ENCODE peak calls at places on chromosomes 11 and 22, in eight cellular contexts. J, Q, Z, Y, E, T, D and G are unnamed samples.

GRCh38 chr22:39514373-39514973 is 5.9 kb upstream of the ATF4 start:
- DNase-seq in Q (no peak), Y (peak), J (peak), D (no peak), E (no peak), Z (peak), T (peak), G (peak)

GRCh38 chr11:113531575-113532451 is 56.6 kb upstream of the DRD2 start:
- DNase-seq in T (no peak), E (no peak), D (no peak), Q (no peak), Z (no peak), J (no peak), Y (no peak), G (no peak)

GRCh38 chr22:29018293-29019189 is 43.1 kb downstream of the C22orf31 start:
- DNase-seq in Q (no peak), J (no peak), E (no peak), D (no peak), Z (no peak), Y (no peak), T (no peak), G (peak)

GRCh38 chr11:67605231-67606011 is 1.3 kb upstream of the NDUFV1 start:
- DNase-seq in D (no peak), Z (no peak), E (no peak), Q (no peak), J (no peak), T (no peak), Y (no peak), G (no peak)

GRCh38 chr11:124415356-124415923 is 9.2 kb downstream of the OR8B4 start:
- DNase-seq in Q (no peak), Z (no peak), T (no peak), E (no peak), D (no peak), J (peak), Y (peak), G (peak)

GRCh38 chr11:125591659-125592304 is 870 bp upstream of the STT3A start:
- DNase-seq in E (peak), Q (no peak), J (peak), D (peak), Z (peak), T (peak), Y (no peak), G (peak)

GRCh38 chr11:72039108-72039850 is 40.6 kb downstream of the IL18BP start:
- DNase-seq in E (no peak), T (no peak), Y (no peak), J (no peak), Z (peak), D (no peak), Q (no peak), G (no peak)

GRCh38 chr11:76831911-76832310 is 28.8 kb upstream of the ACER3 start:
- DNase-seq in E (no peak), Z (no peak), J (no peak), D (no peak), Y (no peak), T (no peak), Q (no peak), G (no peak)

GRCh38 chr22:41140365-41140957 is 48.1 kb downstream of the EP300 start:
- DNase-seq in E (no peak), Q (no peak), D (no peak), J (no peak), T (no peak), Y (no peak), Z (no peak), G (no peak)

GRCh38 chr22:35995772-35996171 is 32.9 kb downstream of the RBFOX2 start:
- DNase-seq in E (no peak), T (no peak), Y (no peak), Z (no peak), Q (peak), D (no peak), J (no peak), G (no peak)

GRCh38 chr11:69674267-69674885 is 777 bp downstream of the LTO1 start:
- DNase-seq in Q (no peak), T (no peak), Z (no peak), D (no peak), Y (no peak), J (no peak), E (no peak), G (peak)

GRCh38 chr11:34255101-34255500 is 102.7 kb downstream of the ABTB2 start:
- DNase-seq in T (no peak), D (no peak), Y (no peak), Z (no peak), Q (no peak), J (no peak), E (no peak), G (no peak)

GRCh38 chr11:35526370-35526792 is 965 bp upstream of the PAMR1 start:
- DNase-seq in E (no peak), J (no peak), D (no peak), Z (no peak), T (no peak), Y (no peak), Q (no peak), G (peak)

GRCh38 chr11:72006309-72007088 is 7.8 kb downstream of the IL18BP start:
- DNase-seq in E (no peak), J (no peak), Y (no peak), D (no peak), Q (no peak), T (no peak), Z (no peak), G (no peak)

GRCh38 chr11:73163638-73164174 is 21.6 kb upstream of the FCHSD2 start:
- DNase-seq in D (no peak), Y (no peak), Z (no peak), E (no peak), T (no peak), J (no peak), Q (no peak), G (no peak)

GRCh38 chr11:75668508-75669297 is at the start of gene MAP6:
- DNase-seq in J (peak), Q (no peak), D (no peak), Y (peak), T (peak), Z (peak), E (no peak), G (no peak)

GRCh38 chr11:96200243-96200642 is 142.8 kb downstream of the MAML2 start:
- DNase-seq in E (no peak), Y (no peak), Q (peak), J (no peak), T (no peak), D (no peak), Z (no peak), G (no peak)

GRCh38 chr22:40182231-40182835 is 4.6 kb downstream of the TNRC6B start:
- DNase-seq in E (no peak), Z (no peak), D (no peak), Q (no peak), T (no peak), Y (no peak), J (no peak), G (no peak)

GRCh38 chr22:45703758-45704157 is 32.1 kb downstream of the ATXN10 start:
- DNase-seq in D (no peak), Z (no peak), E (no peak), Q (no peak), T (no peak), Y (no peak), J (no peak), G (no peak)

GRCh38 chr11:91639359-91639758 is 585.3 kb upstream of the FAT3 start:
- DNase-seq in E (no peak), Q (no peak), J (no peak), D (no peak), Y (no peak), Z (no peak), T (no peak), G (no peak)

GRCh38 chr11:134592391-134592990 is 180.4 kb upstream of the B3GAT1 start:
- DNase-seq in T (no peak), J (no peak), D (peak), E (no peak), Y (no peak), Q (no peak), Z (peak), G (peak)

GRCh38 chr11:68751331-68751856 is at the start of gene TESMIN:
- DNase-seq in E (peak), T (peak), D (peak), Z (peak), Y (peak), J (peak), Q (no peak), G (peak)

GRCh38 chr11:113131036-113131775 is 170.0 kb downstream of the NCAM1 start:
- DNase-seq in J (no peak), T (no peak), Z (no peak), Q (no peak), E (no peak), Y (no peak), D (no peak), G (no peak)